ENCODE peak calls at places on chromosomes 1 and 21, in four cellular contexts. One of them, this sample, is unnamed.

GRCh38 chr1:218336353-218336752 is 8.8 kb upstream of the TGFB2 start:
- DNase-seq in HCT116: no peak
- DNase-seq in HepG2: no peak
- DNase-seq in K562: no peak
- DNase-seq in this sample: peak; percentile 30

GRCh38 chr1:52659356-52659755 is 26.4 kb downstream of the SHISAL2A start:
- DNase-seq in HepG2: no peak
- DNase-seq in HCT116: peak; percentile 69
- DNase-seq in K562: no peak
- DNase-seq in this sample: no peak

GRCh38 chr21:21200103-21200938 is 202.1 kb downstream of the NCAM2 start:
- DNase-seq in HCT116: no peak
- DNase-seq in HepG2: no peak
- DNase-seq in K562: peak; percentile 50
- DNase-seq in this sample: no peak

GRCh38 chr1:19461352-19461645 is 24.0 kb downstream of the CAPZB start:
- DNase-seq in HCT116: no peak
- DNase-seq in K562: no peak
- DNase-seq in HepG2: no peak
- DNase-seq in this sample: no peak

GRCh38 chr21:25561668-25562641 is 45.3 kb downstream of the MRPL39 start:
- DNase-seq in K562: no peak
- DNase-seq in HCT116: no peak
- DNase-seq in HepG2: no peak
- DNase-seq in this sample: peak; percentile 18

GRCh38 chr1:187948170-187948794 is 1119.5 kb downstream of the PLA2G4A start:
- DNase-seq in HCT116: no peak
- DNase-seq in K562: no peak
- DNase-seq in HepG2: no peak
- DNase-seq in this sample: no peak

GRCh38 chr1:1683104-1683905 is 9.3 kb downstream of the SLC35E2B start:
- DNase-seq in HCT116: no peak
- DNase-seq in HepG2: no peak
- DNase-seq in K562: peak; percentile 13
- DNase-seq in this sample: peak; percentile 10

GRCh38 chr1:16628361-16629111 is 15.2 kb upstream of the NBPF1 start:
- DNase-seq in HCT116: no peak
- DNase-seq in K562: peak; percentile 47
- DNase-seq in HepG2: no peak
- DNase-seq in this sample: peak; percentile 47

GRCh38 chr1:203425668-203425999 is 50.0 kb upstream of the PRELP start:
- DNase-seq in HepG2: no peak
- DNase-seq in HCT116: no peak
- DNase-seq in K562: no peak
- DNase-seq in this sample: no peak

GRCh38 chr1:161718559-161719324 is 2.6 kb upstream of the FCRLB start:
- DNase-seq in HepG2: no peak
- DNase-seq in HCT116: no peak
- DNase-seq in K562: no peak
- DNase-seq in this sample: no peak
- TF ChIP-seq ELF1 in HepG2: no peak
- TF ChIP-seq ELF1 in HCT116: no peak
- TF ChIP-seq ELF1 in K562: no peak
- TF ChIP-seq ELF1 in this sample: no peak

GRCh38 chr1:230167419-230167852 is 100.4 kb downstream of the GALNT2 start:
- DNase-seq in HCT116: peak; percentile 59
- DNase-seq in K562: peak; percentile 80
- DNase-seq in HepG2: peak; percentile 49
- DNase-seq in this sample: peak; percentile 79

GRCh38 chr1:230163719-230164118 is 96.7 kb downstream of the GALNT2 start:
- DNase-seq in HepG2: no peak
- DNase-seq in K562: no peak
- DNase-seq in HCT116: no peak
- DNase-seq in this sample: no peak

GRCh38 chr1:230165526-230165925 is 98.5 kb downstream of the GALNT2 start:
- DNase-seq in HepG2: no peak
- DNase-seq in K562: no peak
- DNase-seq in HCT116: no peak
- DNase-seq in this sample: no peak

GRCh38 chr1:230169454-230170152 is 102.6 kb downstream of the GALNT2 start:
- DNase-seq in K562: no peak
- DNase-seq in HCT116: no peak
- DNase-seq in HepG2: no peak
- DNase-seq in this sample: no peak

GRCh38 chr1:230166366-230167132 is 99.5 kb downstream of the GALNT2 start:
- DNase-seq in HepG2: no peak
- DNase-seq in HCT116: no peak
- DNase-seq in K562: no peak
- DNase-seq in this sample: no peak
- TF ChIP-seq ELF1 in HepG2: no peak
- TF ChIP-seq ELF1 in HCT116: no peak
- TF ChIP-seq ELF1 in K562: no peak
- TF ChIP-seq ELF1 in this sample: no peak

GRCh38 chr1:197614916-197615692 is 160.2 kb downstream of the DENND1B start:
- DNase-seq in HepG2: peak; percentile 60
- DNase-seq in K562: no peak
- DNase-seq in HCT116: peak; percentile 35
- DNase-seq in this sample: no peak
- TF ChIP-seq ELF1 in HepG2: no peak
- TF ChIP-seq ELF1 in K562: no peak
- TF ChIP-seq ELF1 in HCT116: no peak
- TF ChIP-seq ELF1 in this sample: no peak

GRCh38 chr21:28067015-28067414 is 925.7 kb downstream of the LTN1 start:
- DNase-seq in K562: no peak
- DNase-seq in HCT116: no peak
- DNase-seq in HepG2: no peak
- DNase-seq in this sample: no peak

GRCh38 chr21:28069446-28069845 is 923.2 kb downstream of the LTN1 start:
- DNase-seq in HepG2: no peak
- DNase-seq in HCT116: no peak
- DNase-seq in K562: no peak
- DNase-seq in this sample: no peak

GRCh38 chr21:28066051-28066450 is 926.6 kb downstream of the LTN1 start:
- DNase-seq in HepG2: no peak
- DNase-seq in K562: no peak
- DNase-seq in HCT116: no peak
- DNase-seq in this sample: no peak

GRCh38 chr21:28072601-28073000 is 920.1 kb downstream of the LTN1 start:
- DNase-seq in HepG2: no peak
- DNase-seq in K562: peak; percentile 1
- DNase-seq in HCT116: no peak
- DNase-seq in this sample: no peak

GRCh38 chr21:28068455-28069358 is 924.0 kb downstream of the LTN1 start:
- DNase-seq in K562: no peak
- DNase-seq in HepG2: no peak
- DNase-seq in HCT116: no peak
- DNase-seq in this sample: no peak
- TF ChIP-seq ELF1 in K562: no peak
- TF ChIP-seq ELF1 in HepG2: no peak
- TF ChIP-seq ELF1 in HCT116: no peak
- TF ChIP-seq ELF1 in this sample: no peak

GRCh38 chr1:212669600-212669999 is 30.0 kb downstream of the BATF3 start:
- DNase-seq in HCT116: no peak
- DNase-seq in K562: no peak
- DNase-seq in HepG2: no peak
- DNase-seq in this sample: peak; percentile 54

GRCh38 chr1:212668477-212668876 is 31.2 kb downstream of the BATF3 start:
- DNase-seq in HCT116: no peak
- DNase-seq in K562: no peak
- DNase-seq in HepG2: no peak
- DNase-seq in this sample: no peak

GRCh38 chr1:212670301-212670700 is 29.3 kb downstream of the BATF3 start:
- DNase-seq in HCT116: no peak
- DNase-seq in K562: no peak
- DNase-seq in HepG2: no peak
- DNase-seq in this sample: no peak

GRCh38 chr1:212667223-212668139 is 32.2 kb downstream of the BATF3 start:
- DNase-seq in HepG2: peak; percentile 42
- DNase-seq in K562: no peak
- DNase-seq in HCT116: peak; percentile 10
- DNase-seq in this sample: peak; percentile 92

DNA sequence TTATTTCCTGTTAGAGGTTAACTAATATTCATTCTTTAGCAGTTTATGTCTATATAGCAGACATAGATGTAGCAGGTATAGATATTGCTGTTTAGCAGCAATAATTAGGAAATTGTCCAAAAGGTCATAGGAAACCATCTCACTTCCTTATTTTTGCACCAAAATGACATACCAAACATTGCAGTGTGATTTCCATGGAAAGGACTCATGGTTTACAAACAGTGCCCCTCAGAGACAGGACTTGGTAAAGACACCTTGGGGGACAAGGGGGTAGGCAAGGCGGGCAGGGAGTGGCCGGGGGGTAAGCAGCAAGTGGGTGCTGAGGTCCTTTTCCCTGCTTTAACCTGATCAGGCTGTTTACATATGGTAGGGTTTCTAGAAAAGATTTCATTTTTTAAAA is 30.5 kb downstream of the BATF3 start:
- DNase-seq in HepG2: peak; percentile 43
- DNase-seq in HCT116: peak; percentile 10
- DNase-seq in K562: peak; percentile 37
- DNase-seq in this sample: peak; percentile 65
- TF ChIP-seq ELF1 in HepG2: no peak
- TF ChIP-seq ELF1 in HCT116: no peak
- TF ChIP-seq ELF1 in K562: no peak
- TF ChIP-seq ELF1 in this sample: no peak

GRCh38 chr1:236059011-236059410 is 5.9 kb downstream of the NID1 start:
- DNase-seq in HepG2: no peak
- DNase-seq in HCT116: no peak
- DNase-seq in K562: no peak
- DNase-seq in this sample: no peak
- TF ChIP-seq ELF1 in HepG2: no peak
- TF ChIP-seq ELF1 in HCT116: no peak
- TF ChIP-seq ELF1 in K562: no peak
- TF ChIP-seq ELF1 in this sample: no peak

This sample was measured in SK-N-SH.